ENCODE peak calls at places on chromosomes 2 and 18, in five cellular contexts. Z, U, S, G and W are unnamed samples.

GRCh38 chr2:225558425-225558824 is 158.9 kb downstream of the NYAP2 start:
- DNase-seq in Z (no peak), U (no peak), S (no peak), G (no peak), W (no peak)

GRCh38 chr18:36412778-36413177 is 115.3 kb downstream of the FHOD3 start:
- DNase-seq in Z (no peak), U (no peak), S (no peak), G (no peak), W (no peak)

GRCh38 chr2:76711490-76711889 is 810.7 kb downstream of the LRRTM4 start:
- DNase-seq in Z (no peak), U (no peak), S (no peak), G (no peak), W (no peak)

GRCh38 chr2:24675338-24675737 is 117.9 kb downstream of the PTRHD1 start:
- DNase-seq in Z (no peak), U (no peak), S (no peak), G (no peak), W (no peak)

GRCh38 chr2:127695491-127696472 is 5.5 kb upstream of the SFT2D3 start:
- DNase-seq in Z (peak), U (peak), S (peak), G (peak), W (no peak)

GRCh38 chr2:176072951-176073904 is 10.5 kb downstream of the EVX2 start:
- DNase-seq in Z (no peak), U (no peak), S (no peak), G (no peak), W (no peak)

GRCh38 chr2:189669913-189670312 is 4.6 kb upstream of the ANKAR start:
- DNase-seq in Z (no peak), U (no peak), S (no peak), G (no peak), W (no peak)

GRCh38 chr18:59517446-59518171 is 158.5 kb upstream of the LMAN1 start:
- DNase-seq in Z (no peak), U (no peak), S (no peak), G (no peak), W (no peak)

GRCh38 chr2:218898109-218898878 is 17.6 kb downstream of the WNT10A start:
- DNase-seq in Z (no peak), U (peak), S (peak), G (peak), W (peak)

GRCh38 chr18:12773369-12773768 is 70.5 kb downstream of the PSMG2 start:
- DNase-seq in Z (no peak), U (no peak), S (no peak), G (no peak), W (no peak)

GRCh38 chr18:49814147-49814499 is 790 bp upstream of the ACAA2 start:
- DNase-seq in Z (no peak), U (peak), S (peak), G (no peak), W (peak)

GRCh38 chr2:94725543-94725942 is 145.7 kb upstream of the TEKT4 start:
- DNase-seq in Z (no peak), U (no peak), S (no peak), G (no peak), W (no peak)

GRCh38 chr18:47050468-47050867 is 15.0 kb upstream of the ELOA2 start:
- DNase-seq in Z (peak), U (peak), S (no peak), G (no peak), W (no peak)

GRCh38 chr2:206232287-206233035 is 42.0 kb upstream of the ZDBF2 start:
- DNase-seq in Z (no peak), U (no peak), S (no peak), G (no peak), W (no peak)

GRCh38 chr2:53131416-53131815 is 636.2 kb upstream of the CHAC2 start:
- DNase-seq in Z (peak), U (no peak), S (no peak), G (no peak), W (no peak)

GRCh38 chr2:150888337-150888736 is 373.3 kb downstream of the RBM43 start:
- DNase-seq in Z (no peak), U (no peak), S (no peak), G (no peak), W (no peak)

DNA sequence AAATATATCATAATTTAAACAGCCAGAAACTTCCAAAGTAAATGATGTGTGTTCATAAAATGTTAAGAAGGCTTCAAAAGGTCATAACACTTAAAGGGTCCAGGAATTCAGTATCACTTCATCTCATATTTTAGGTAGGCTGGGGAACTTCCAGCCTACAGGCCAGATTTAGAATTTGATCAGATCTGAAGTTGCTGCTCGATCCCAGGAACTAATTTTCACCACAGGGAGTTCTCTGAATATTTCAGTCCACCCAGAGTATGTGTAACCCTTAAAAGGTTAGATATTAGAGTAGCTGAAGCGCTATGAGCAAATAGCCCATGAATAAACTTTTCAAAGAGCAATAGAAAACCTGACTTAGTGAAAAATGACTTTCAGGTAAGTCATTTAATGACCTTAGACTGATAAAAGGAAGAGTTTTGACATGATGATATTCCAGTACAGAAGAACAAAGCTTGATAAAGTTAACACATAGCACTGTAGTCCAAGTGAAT is 1.7 kb downstream of the WIPF1 start:
- DNase-seq in Z (no peak), U (no peak), S (no peak), G (no peak), W (no peak)
- TF ChIP-seq POLR2A in Z (no peak), U (no peak), S (peak), G (no peak), W (no peak)

GRCh38 chr2:183124222-183124956 is at the start of gene NUP35:
- DNase-seq in Z (peak), U (peak), S (peak), G (peak), W (peak)
- TF ChIP-seq POLR2A in Z (peak), U (peak), S (no peak), G (no peak), W (peak)

GRCh38 chr2:85538507-85539360 is at the start of gene MAT2A:
- DNase-seq in Z (peak), U (peak), S (peak), G (peak), W (peak)

GRCh38 chr2:85540131-85540587 is 1.2 kb downstream of the MAT2A start:
- DNase-seq in Z (no peak), U (no peak), S (no peak), G (no peak), W (no peak)

GRCh38 chr2:85536479-85536878 is 2.5 kb upstream of the MAT2A start:
- DNase-seq in Z (no peak), U (no peak), S (no peak), G (no peak), W (no peak)

GRCh38 chr2:85539361-85540130 is 578 bp downstream of the MAT2A start:
- DNase-seq in Z (no peak), U (peak), S (peak), G (peak), W (no peak)

GRCh38 chr2:85537600-85538506 is 1.1 kb upstream of the MAT2A start:
- DNase-seq in Z (no peak), U (peak), S (peak), G (peak), W (no peak)
- TF ChIP-seq POLR2A in Z (peak), U (peak), S (peak), G (peak), W (peak)

DNA sequence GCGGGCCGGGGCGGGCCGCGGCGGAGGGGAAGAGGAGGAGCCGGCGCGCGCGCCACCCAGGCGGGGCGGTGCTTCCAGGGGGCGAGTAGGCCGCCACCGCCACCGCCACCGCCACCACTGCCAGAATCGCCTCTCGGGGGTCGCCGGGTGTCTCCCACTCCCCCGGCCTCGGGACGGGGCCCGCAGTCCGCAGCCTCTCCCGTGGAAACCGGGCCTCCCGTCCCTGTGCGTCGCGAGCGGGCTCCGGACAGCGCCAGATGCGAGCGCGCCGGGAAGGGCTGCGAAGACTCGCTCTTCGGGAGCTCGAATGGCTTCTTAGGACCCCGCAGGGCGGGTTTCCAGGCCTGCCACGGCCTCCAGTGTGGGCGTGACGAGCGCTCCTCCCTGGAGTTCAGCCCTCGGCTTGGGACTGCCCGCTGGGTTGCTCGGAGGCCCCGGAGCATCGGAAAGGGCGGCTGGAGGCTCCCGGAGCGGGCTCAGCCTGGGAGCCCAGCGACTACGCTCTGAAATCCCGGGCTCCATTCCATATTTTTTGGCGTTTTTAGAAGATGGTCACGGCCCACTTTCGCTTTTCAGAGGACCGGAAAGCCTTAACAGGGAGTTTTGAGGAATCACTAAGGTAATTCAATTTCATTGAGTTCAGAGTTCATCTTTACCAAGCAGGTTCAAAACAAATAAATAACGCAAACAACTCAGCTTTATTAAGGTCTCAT is 391 bp upstream of the KDSR start:
- DNase-seq in Z (peak), U (peak), S (peak), G (peak), W (peak)
- TF ChIP-seq POLR2A in Z (peak), U (peak), S (peak), G (peak), W (peak)